ENCODE peak calls at places on chromosome 1, in four cellular contexts. E is endothelial cell of umbilical vein, F is mesendoderm, Q is SK-N-SH. O is an unnamed sample. For H3K36me3, the result is how much of the 10 kb centered on the place peaks cover.

GRCh38 chr1:239566074-239566473 is 179.7 kb downstream of the CHRM3 start:
- DNase-seq in E (no peak), F (no peak), Q (peak), O (no peak)

GRCh38 chr1:115539061-115539460 is 102.7 kb upstream of the VANGL1 start:
- DNase-seq in E (no peak), F (no peak), Q (no peak), O (no peak)

GRCh38 chr1:85465099-85465790 is at the start of gene DDAH1:
- DNase-seq in E (peak), F (peak), Q (peak), O (peak)

GRCh38 chr1:210597555-210598134 is 268.9 kb downstream of the HHAT start:
- DNase-seq in E (no peak), F (peak), Q (no peak), O (no peak)

GRCh38 chr1:48556161-48556850 is 84.3 kb upstream of the SPATA6 start:
- DNase-seq in E (no peak), F (no peak), Q (no peak), O (no peak)

GRCh38 chr1:72485786-72486185 is 203.4 kb upstream of the NEGR1 start:
- DNase-seq in E (peak), F (no peak), Q (no peak), O (no peak)

GRCh38 chr1:86430376-86430775 is 6.4 kb downstream of the CLCA2 start:
- DNase-seq in E (no peak), F (no peak), Q (no peak), O (no peak)

GRCh38 chr1:116881879-116882520 is 27.7 kb upstream of the PTGFRN start:
- DNase-seq in E (peak), F (peak), Q (no peak), O (peak)

GRCh38 chr1:2623571-2624337 is 9.1 kb downstream of the MMEL1 start:
- DNase-seq in E (no peak), F (no peak), Q (no peak), O (no peak)

GRCh38 chr1:27960762-27961645 is 1.2 kb downstream of the XKR8 start:
- DNase-seq in E (peak), F (no peak), Q (no peak), O (peak)

GRCh38 chr1:212315907-212316306 is 30.7 kb downstream of the PPP2R5A start:
- DNase-seq in E (peak), F (peak), Q (no peak), O (peak)

GRCh38 chr1:232627645-232628334 is 2.1 kb downstream of the SIPA1L2 start:
- DNase-seq in E (peak), F (peak), Q (peak), O (peak)

GRCh38 chr1:52632732-52633290 is at the start of gene SHISAL2A:
- DNase-seq in E (no peak), F (peak), Q (peak), O (peak)

GRCh38 chr1:33032126-33032869 is 4.4 kb downstream of the AK2 start:
- DNase-seq in E (no peak), F (no peak), Q (no peak), O (no peak)

GRCh38 chr1:30706528-30706927 is 16.9 kb downstream of the MATN1 start:
- DNase-seq in E (no peak), F (no peak), Q (no peak), O (no peak)

GRCh38 chr1:18950415-18951026 is 6.0 kb downstream of the IFFO2 start:
- DNase-seq in E (no peak), F (no peak), Q (no peak), O (no peak)

GRCh38 chr1:233253231-233254038 is 42.1 kb downstream of the PCNX2 start:
- DNase-seq in E (no peak), F (no peak), Q (no peak), O (peak)

GRCh38 chr1:30190481-30191153 is 532.8 kb downstream of the MATN1 start:
- DNase-seq in E (no peak), F (no peak), Q (no peak), O (no peak)

GRCh38 chr1:18088077-18088594 is 19.5 kb upstream of the IGSF21 start:
- DNase-seq in E (no peak), F (no peak), Q (peak), O (no peak)

GRCh38 chr1:154256666-154257065 is 15.8 kb upstream of the HAX1 start:
- DNase-seq in E (no peak), F (no peak), Q (no peak), O (no peak)

GRCh38 chr1:54392401-54392800 is 13.8 kb downstream of the SSBP3 start:
- DNase-seq in E (no peak), F (no peak), Q (no peak), O (no peak)

GRCh38 chr1:33086384-33086850 is 5.5 kb downstream of the AZIN2 start:
- DNase-seq in E (peak), F (peak), Q (peak), O (peak)

GRCh38 chr1:31750858-31751638 is 13.1 kb downstream of the ADGRB2 start:
- DNase-seq in E (no peak), F (peak), Q (no peak), O (no peak)

GRCh38 chr1:234553241-234554156 is 56.5 kb downstream of the IRF2BP2 start:
- DNase-seq in E (peak), F (peak), Q (peak), O (no peak)

GRCh38 chr1:25193151-25193742 is 39.1 kb downstream of the SYF2 start:
- DNase-seq in E (no peak), F (no peak), Q (no peak), O (no peak)

GRCh38 chr1:32246888-32247273 is at the start of gene FAM167B:
- DNase-seq in E (peak), F (no peak), Q (no peak), O (no peak)

GRCh38 chr1:99358771-99359170 is 94.5 kb downstream of the PLPPR4 start:
- DNase-seq in E (no peak), F (no peak), Q (no peak), O (no peak)

GRCh38 chr1:221708987-221709386 is 32.9 kb downstream of the DUSP10 start:
- DNase-seq in E (peak), F (peak), Q (peak), O (peak)

GRCh38 chr1:170593612-170594011 is 61.6 kb downstream of the GORAB start:
- DNase-seq in E (no peak), F (no peak), Q (no peak), O (no peak)

DNA sequence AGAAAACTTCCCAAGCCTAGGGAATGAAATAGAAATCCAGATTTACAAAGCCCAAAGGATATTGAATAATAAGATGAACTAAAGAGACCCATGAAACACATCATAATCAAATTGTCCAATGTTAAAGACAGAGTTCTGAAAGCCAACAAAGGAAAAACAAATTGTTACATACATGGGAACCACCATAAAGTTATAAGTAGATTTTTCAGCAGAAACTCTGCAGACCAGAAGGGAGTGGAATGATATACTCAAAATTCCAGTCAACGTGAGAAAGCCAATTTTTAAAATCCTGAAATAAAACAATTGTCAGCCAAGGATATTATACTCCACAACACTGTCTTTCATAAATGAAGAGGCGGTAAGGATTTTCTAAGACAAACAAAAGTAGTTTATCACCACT is 22.0 kb upstream of the EGLN1 start:
- DNase-seq in E (no peak), F (no peak), Q (no peak), O (no peak)
- H3K36me3 ChIP-seq in E (under half), F (under half), Q (under half), O (under half)

DNA sequence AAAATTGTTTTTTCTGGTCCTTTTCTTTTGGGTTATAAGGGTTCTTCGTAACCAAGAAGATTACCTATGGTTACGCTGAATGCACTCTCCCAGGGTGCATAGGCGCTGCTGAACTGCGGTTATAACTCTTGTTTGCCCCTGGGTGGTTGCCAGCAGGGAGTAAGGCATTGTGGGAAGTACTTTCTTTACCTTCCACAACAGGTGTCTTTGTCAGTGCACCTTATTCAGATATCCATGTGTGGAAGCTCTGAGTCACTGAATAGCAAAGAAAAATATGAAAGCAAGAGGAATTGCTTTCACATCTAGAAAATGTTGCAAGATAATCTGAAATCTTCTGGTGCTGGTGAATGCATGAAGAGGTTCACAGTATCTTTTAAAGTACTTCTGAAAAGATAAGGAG is 124.4 kb upstream of the CACYBP start:
- DNase-seq in E (no peak), F (peak), Q (no peak), O (peak)
- H3K4me3 ChIP-seq in E (no peak), F (no peak), Q (no peak), O (peak)

DNA sequence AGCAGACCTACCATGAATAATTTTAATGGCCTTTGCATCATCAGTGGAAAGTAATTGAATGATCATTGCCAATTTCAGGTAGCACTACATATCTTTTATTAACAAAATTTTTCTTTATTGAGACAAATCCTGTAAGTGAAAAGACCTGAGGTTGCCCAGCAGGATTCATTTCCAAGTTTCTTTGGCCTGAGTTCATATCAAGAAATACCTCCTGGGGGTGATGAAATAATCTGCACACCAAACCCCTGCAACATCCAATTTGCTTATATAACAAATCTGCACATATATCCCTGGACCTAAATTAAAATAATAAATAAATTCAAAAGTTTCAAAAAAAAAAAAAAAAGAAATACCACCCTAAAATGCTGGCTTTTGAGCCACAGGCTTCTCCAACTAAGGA is 27.3 kb upstream of the ZNF281 start:
- DNase-seq in E (no peak), F (no peak), Q (no peak), O (no peak)
- H3K4me2 ChIP-seq in E (no peak), F (no peak), Q (no peak), O (no peak)

DNA sequence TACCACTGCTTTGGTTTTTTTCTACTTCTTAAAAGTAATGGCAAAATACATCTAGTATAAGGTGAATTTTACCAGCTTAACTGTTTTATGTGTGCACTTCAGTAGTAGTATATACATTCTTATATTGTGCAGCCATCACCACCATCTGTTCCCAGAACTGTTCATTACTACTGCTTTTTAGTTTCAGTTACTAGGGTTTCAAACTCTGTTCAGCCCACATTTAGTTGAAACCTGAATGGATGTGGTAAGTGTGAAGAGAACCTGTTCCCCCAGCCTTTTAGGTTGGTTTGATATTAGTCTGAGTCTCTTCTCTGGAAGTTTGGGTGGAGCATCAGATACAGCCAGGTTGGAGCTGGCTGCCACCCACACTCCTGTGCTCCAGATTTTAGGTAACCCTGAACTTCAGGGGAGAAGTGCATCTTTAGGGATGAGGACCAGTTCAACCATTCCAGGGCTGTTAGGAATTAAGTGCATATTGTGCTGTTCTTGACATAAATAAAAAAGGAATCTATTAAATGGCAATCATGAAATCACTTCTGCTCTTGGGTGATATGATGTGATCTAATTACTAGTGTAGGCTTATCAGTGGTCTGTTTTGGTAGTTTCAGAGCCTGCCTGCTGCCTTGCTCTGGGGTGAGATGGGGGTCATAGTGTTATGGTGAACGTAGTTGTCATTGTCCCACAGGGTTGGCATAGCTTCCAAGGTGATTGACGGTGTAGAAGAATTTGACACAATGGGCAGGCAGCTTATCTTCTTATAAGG is 32.1 kb downstream of the URB2 start:
- DNase-seq in E (no peak), F (no peak), Q (peak), O (no peak)
- H3K36me3 ChIP-seq in E (under half), F (under half), Q (half or more), O (under half)

GRCh38 chr1:204294371-204294770 is 65.4 kb downstream of the PLEKHA6 start:
- DNase-seq in E (no peak), F (peak), Q (no peak), O (no peak)

GRCh38 chr1:204293605-204294365 is 65.9 kb downstream of the PLEKHA6 start:
- DNase-seq in E (no peak), F (no peak), Q (no peak), O (no peak)

GRCh38 chr1:204292733-204293132 is 67.0 kb downstream of the PLEKHA6 start:
- DNase-seq in E (no peak), F (no peak), Q (peak), O (no peak)

GRCh38 chr1:204296431-204296988 is 63.2 kb downstream of the PLEKHA6 start:
- DNase-seq in E (no peak), F (no peak), Q (no peak), O (peak)

DNA sequence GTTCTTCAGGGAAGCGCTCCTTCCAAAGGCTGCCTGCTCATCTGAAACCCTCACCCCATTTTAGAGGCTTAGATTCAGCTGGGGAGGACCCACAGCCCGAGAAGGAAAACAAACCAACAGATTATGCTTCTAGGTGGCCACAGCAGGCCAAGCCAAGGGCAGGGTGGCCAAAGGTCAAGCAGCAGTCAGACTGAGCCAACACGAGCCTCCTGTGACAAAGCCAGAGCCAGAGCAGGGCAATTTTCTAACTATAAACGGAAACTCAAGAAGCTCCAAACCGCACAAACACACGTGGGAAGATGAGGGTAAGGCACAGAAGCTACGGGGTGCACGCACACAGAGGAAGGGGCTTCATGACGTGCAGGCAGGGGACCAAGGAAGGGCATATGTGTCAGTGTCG is 64.1 kb downstream of the PLEKHA6 start:
- DNase-seq in E (no peak), F (no peak), Q (no peak), O (no peak)
- H3K4me3 ChIP-seq in E (no peak), F (no peak), Q (no peak), O (no peak)

GRCh38 chr1:178496410-178497135 is at the start of gene CLEC20A:
- DNase-seq in E (no peak), F (no peak), Q (no peak), O (no peak)
- H3K4me2 ChIP-seq in E (no peak), F (no peak), Q (no peak), O (no peak)